ENCODE peak calls at places on chromosomes 11 and 22, in nine cellular contexts. S, G, H, E, V, B, U, L and J are unnamed samples.

GRCh38 chr22:39723899-39724351 is 153.4 kb downstream of the CACNA1I start:
- DNase-seq in S (no peak), G (no peak), H (peak; percentile 91), E (no peak), V (peak; percentile 49), B (no peak), U (no peak), L (no peak), J (no peak)

GRCh38 chr22:39429916-39430575 is 26.8 kb upstream of the MGAT3 start:
- DNase-seq in S (no peak), G (no peak), H (no peak), E (no peak), V (no peak), B (no peak), U (no peak), L (no peak), J (no peak)

GRCh38 chr22:36585841-36586240 is 56.9 kb upstream of the EIF3D start:
- DNase-seq in S (no peak), G (no peak), H (no peak), E (no peak), V (no peak), B (peak; percentile 72), U (no peak), L (no peak), J (no peak)

GRCh38 chr11:45333506-45333971 is 47.4 kb upstream of the SYT13 start:
- DNase-seq in S (peak; percentile 47), G (no peak), H (peak; percentile 53), E (peak; percentile 72), V (no peak), B (peak; percentile 15), U (peak; percentile 49), L (peak; percentile 61), J (peak; percentile 92)

GRCh38 chr22:16601437-16602223 is 9.0 kb upstream of the CCT8L2 start:
- DNase-seq in S (no peak), G (no peak), H (no peak), E (peak; percentile 22), V (no peak), B (no peak), U (no peak), L (no peak), J (peak; percentile 0)

GRCh38 chr11:111623527-111624030 is 21.3 kb downstream of the SIK2 start:
- DNase-seq in S (peak; percentile 39), G (no peak), H (peak; percentile 82), E (no peak), V (no peak), B (no peak), U (no peak), L (no peak), J (no peak)

GRCh38 chr11:79480864-79481263 is 40.0 kb upstream of the TENM4 start:
- DNase-seq in S (no peak), G (no peak), H (no peak), E (no peak), V (no peak), B (no peak), U (no peak), L (no peak), J (no peak)

GRCh38 chr11:104891135-104891534 is 7.1 kb downstream of the CASP12 start:
- DNase-seq in S (no peak), G (no peak), H (no peak), E (no peak), V (no peak), B (no peak), U (peak; percentile 74), L (no peak), J (no peak)

GRCh38 chr22:46614070-46614931 is 5.9 kb upstream of the GRAMD4 start:
- DNase-seq in S (no peak), G (peak; percentile 73), H (peak; percentile 84), E (no peak), V (no peak), B (no peak), U (no peak), L (no peak), J (no peak)

GRCh38 chr11:2521681-2522630 is 77.1 kb downstream of the KCNQ1 start:
- DNase-seq in S (peak; percentile 10), G (no peak), H (peak; percentile 42), E (peak; percentile 16), V (peak; percentile 64), B (peak; percentile 1), U (no peak), L (peak; percentile 19), J (no peak)

GRCh38 chr11:128692750-128693578 is 908 bp upstream of the FLI1 start:
- DNase-seq in S (no peak), G (no peak), H (peak; percentile 67), E (no peak), V (peak; percentile 74), B (no peak), U (no peak), L (no peak), J (peak; percentile 71)

GRCh38 chr22:39241632-39242388 is 3.0 kb downstream of the PDGFB start:
- DNase-seq in S (no peak), G (peak; percentile 63), H (no peak), E (no peak), V (no peak), B (no peak), U (no peak), L (peak; percentile 67), J (no peak)

GRCh38 chr22:38335077-38335476 is 17.8 kb upstream of the CSNK1E start:
- DNase-seq in S (no peak), G (no peak), H (no peak), E (no peak), V (no peak), B (no peak), U (no peak), L (no peak), J (no peak)

GRCh38 chr22:31039393-31039792 is 41.7 kb upstream of the SMTN start:
- DNase-seq in S (peak; percentile 14), G (no peak), H (peak; percentile 48), E (peak; percentile 74), V (no peak), B (no peak), U (no peak), L (no peak), J (no peak)

DNA sequence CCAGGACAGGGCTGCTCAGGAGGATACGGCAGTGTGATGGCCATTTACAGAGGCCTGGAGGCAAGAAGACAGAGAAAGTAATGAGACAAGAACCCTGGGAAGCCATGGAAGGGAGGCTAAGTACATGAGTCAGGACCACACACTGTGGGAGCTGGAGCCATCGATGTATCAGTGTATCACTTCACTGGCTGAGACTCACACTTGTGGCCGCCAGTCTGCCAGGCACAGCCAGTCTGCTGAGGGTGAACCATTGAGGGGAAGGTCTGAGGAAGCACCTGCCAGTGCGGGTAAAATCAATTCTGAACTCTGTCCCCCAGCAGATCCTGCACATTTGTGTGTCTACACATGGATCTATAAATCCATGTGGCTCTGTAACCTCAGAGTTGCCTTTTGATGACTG is 195.6 kb downstream of the GRIK4 start:
- DNase-seq in S (no peak), G (no peak), H (no peak), E (no peak), V (no peak), B (no peak), U (no peak), L (no peak), J (no peak)
- H3K9me3 ChIP-seq in S (peaks cover 16% of the 10 kb centered on the region), G (no peaks in the 10 kb centered on the region), H (no peaks in the 10 kb centered on the region), E (no peaks in the 10 kb centered on the region), V (peaks cover 12% of the 10 kb centered on the region), B (no peaks in the 10 kb centered on the region), U (no peaks in the 10 kb centered on the region), L (no peaks in the 10 kb centered on the region), J (no peaks in the 10 kb centered on the region)

GRCh38 chr11:32379714-32380113 is 55.6 kb downstream of the WT1 start:
- DNase-seq in S (no peak), G (no peak), H (no peak), E (peak; percentile 56), V (no peak), B (peak; percentile 43), U (no peak), L (no peak), J (no peak)
- H3K27me3 ChIP-seq in S (no peaks in the 10 kb centered on the region), G (peaks cover 6% of the 10 kb centered on the region), H (no peaks in the 10 kb centered on the region), E (no peaks in the 10 kb centered on the region), V (peaks cover 15% of the 10 kb centered on the region), B (no peaks in the 10 kb centered on the region), U (no peaks in the 10 kb centered on the region), L (no peaks in the 10 kb centered on the region), J (peaks cover 3% of the 10 kb centered on the region)

GRCh38 chr11:19642185-19642591 is 70.4 kb upstream of the NAV2 start:
- DNase-seq in S (no peak), G (no peak), H (no peak), E (no peak), V (no peak), B (no peak), U (no peak), L (no peak), J (peak; percentile 53)

GRCh38 chr11:19646308-19646707 is 66.3 kb upstream of the NAV2 start:
- DNase-seq in S (no peak), G (no peak), H (no peak), E (no peak), V (no peak), B (no peak), U (no peak), L (no peak), J (peak; percentile 40)

GRCh38 chr11:19644316-19644715 is 68.3 kb upstream of the NAV2 start:
- DNase-seq in S (no peak), G (no peak), H (no peak), E (no peak), V (no peak), B (no peak), U (no peak), L (no peak), J (no peak)

GRCh38 chr11:19639603-19640002 is 73.0 kb upstream of the NAV2 start:
- DNase-seq in S (no peak), G (no peak), H (no peak), E (no peak), V (no peak), B (no peak), U (no peak), L (no peak), J (no peak)

DNA sequence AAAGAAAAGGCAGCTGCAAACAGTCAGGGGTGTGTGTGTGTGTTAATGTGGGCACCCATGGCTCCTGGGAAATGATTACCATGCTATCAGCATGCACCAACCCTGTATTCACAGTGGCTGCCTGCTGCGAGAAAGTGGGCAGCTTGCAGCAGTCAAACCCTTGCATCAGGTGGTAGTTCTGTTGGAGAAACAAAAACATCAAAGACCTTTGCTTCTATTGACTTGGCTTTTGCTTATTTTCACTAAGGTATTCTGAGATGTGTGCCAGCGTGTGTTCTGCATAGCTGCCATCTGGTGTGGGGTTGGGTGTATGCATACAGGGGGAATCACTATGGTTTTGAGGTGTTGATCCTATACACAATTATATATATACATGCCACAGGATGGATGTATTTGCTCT is 69.9 kb upstream of the NAV2 start:
- DNase-seq in S (no peak), G (no peak), H (no peak), E (no peak), V (no peak), B (no peak), U (no peak), L (no peak), J (no peak)
- TF ChIP-seq CTCF in S (no peak), G (no peak), H (no peak), E (no peak), V (no peak), B (no peak), U (no peak), L (no peak), J (no peak)

GRCh38 chr11:55661901-55662300 is at the start of gene OR4C6:
- DNase-seq in S (no peak), G (no peak), H (no peak), E (no peak), V (no peak), B (no peak), U (no peak), L (no peak), J (no peak)
- H3K9me3 ChIP-seq in S (no peaks in the 10 kb centered on the region), G (peaks cover 5% of the 10 kb centered on the region), H (no peaks in the 10 kb centered on the region), E (no peaks in the 10 kb centered on the region), V (no peaks in the 10 kb centered on the region), B (no peaks in the 10 kb centered on the region), U (peaks cover under 1% of the 10 kb centered on the region), L (no peaks in the 10 kb centered on the region), J (peaks cover 6% of the 10 kb centered on the region)